ENCODE peak calls at places on chromosomes 12 and 14, in eight cellular contexts. One of them, this sample, is unnamed.
A peak's percentile ranks its signal among the peaks of the same experiment; 100 is the strongest.

GRCh38 chr12:2868986-2869385 is 8.0 kb downstream of the FOXM1 start:
- DNase-seq in HEK293T: no peak
- DNase-seq in stimulated activated CD8-positive, alpha-beta memory T cell treated with anti-CD3 and anti-CD28 coated beads, Interleukin-15, amount 100 ng/mL, for 24 hours: no peak
- DNase-seq in G401: no peak
- DNase-seq in OCI-LY7: no peak
- DNase-seq in amniotic epithelial cell: peak; percentile 15
- DNase-seq in upper lobe of left lung: no peak
- DNase-seq in EH: peak; percentile 48
- DNase-seq in this sample: no peak

GRCh38 chr12:6169107-6169440 is 31.1 kb upstream of the CD9 start:
- DNase-seq in upper lobe of left lung: no peak
- DNase-seq in amniotic epithelial cell: no peak
- DNase-seq in EH: no peak
- DNase-seq in OCI-LY7: no peak
- DNase-seq in stimulated activated CD8-positive, alpha-beta memory T cell treated with anti-CD3 and anti-CD28 coated beads, Interleukin-15, amount 100 ng/mL, for 24 hours: no peak
- DNase-seq in G401: no peak
- DNase-seq in HEK293T: no peak
- DNase-seq in this sample: no peak

GRCh38 chr14:67641902-67642749 is 22.4 kb downstream of the ARG2 start:
- DNase-seq in stimulated activated CD8-positive, alpha-beta memory T cell treated with anti-CD3 and anti-CD28 coated beads, Interleukin-15, amount 100 ng/mL, for 24 hours: no peak
- DNase-seq in OCI-LY7: no peak
- DNase-seq in G401: no peak
- DNase-seq in amniotic epithelial cell: no peak
- DNase-seq in HEK293T: no peak
- DNase-seq in upper lobe of left lung: no peak
- DNase-seq in EH: no peak
- DNase-seq in this sample: no peak

GRCh38 chr14:104035300-104035699 is 50.2 kb upstream of the ASPG start:
- DNase-seq in amniotic epithelial cell: peak; percentile 22
- DNase-seq in OCI-LY7: no peak
- DNase-seq in EH: no peak
- DNase-seq in HEK293T: no peak
- DNase-seq in stimulated activated CD8-positive, alpha-beta memory T cell treated with anti-CD3 and anti-CD28 coated beads, Interleukin-15, amount 100 ng/mL, for 24 hours: no peak
- DNase-seq in upper lobe of left lung: no peak
- DNase-seq in G401: no peak
- DNase-seq in this sample: no peak

GRCh38 chr14:24866067-24866466 is 183.9 kb downstream of the STXBP6 start:
- DNase-seq in G401: no peak
- DNase-seq in amniotic epithelial cell: no peak
- DNase-seq in stimulated activated CD8-positive, alpha-beta memory T cell treated with anti-CD3 and anti-CD28 coated beads, Interleukin-15, amount 100 ng/mL, for 24 hours: no peak
- DNase-seq in upper lobe of left lung: no peak
- DNase-seq in OCI-LY7: no peak
- DNase-seq in HEK293T: no peak
- DNase-seq in EH: no peak
- DNase-seq in this sample: no peak

GRCh38 chr12:5272061-5272820 is 159.7 kb upstream of the NTF3 start:
- DNase-seq in amniotic epithelial cell: no peak
- DNase-seq in upper lobe of left lung: no peak
- DNase-seq in stimulated activated CD8-positive, alpha-beta memory T cell treated with anti-CD3 and anti-CD28 coated beads, Interleukin-15, amount 100 ng/mL, for 24 hours: no peak
- DNase-seq in HEK293T: no peak
- DNase-seq in G401: no peak
- DNase-seq in EH: peak; percentile 24
- DNase-seq in OCI-LY7: no peak
- DNase-seq in this sample: no peak

GRCh38 chr12:120688527-120689071 is 1.6 kb downstream of the MLEC start:
- DNase-seq in HEK293T: no peak
- DNase-seq in EH: peak; percentile 56
- DNase-seq in stimulated activated CD8-positive, alpha-beta memory T cell treated with anti-CD3 and anti-CD28 coated beads, Interleukin-15, amount 100 ng/mL, for 24 hours: no peak
- DNase-seq in upper lobe of left lung: no peak
- DNase-seq in OCI-LY7: no peak
- DNase-seq in G401: no peak
- DNase-seq in amniotic epithelial cell: peak; percentile 47
- DNase-seq in this sample: peak; percentile 47

GRCh38 chr12:52380271-52380694 is 5.2 kb downstream of the KRT84 start:
- DNase-seq in HEK293T: peak; percentile 17
- DNase-seq in G401: peak; percentile 43
- DNase-seq in OCI-LY7: no peak
- DNase-seq in EH: peak; percentile 52
- DNase-seq in stimulated activated CD8-positive, alpha-beta memory T cell treated with anti-CD3 and anti-CD28 coated beads, Interleukin-15, amount 100 ng/mL, for 24 hours: no peak
- DNase-seq in upper lobe of left lung: peak; percentile 50
- DNase-seq in amniotic epithelial cell: peak; percentile 35
- DNase-seq in this sample: peak; percentile 50

GRCh38 chr12:25186038-25186787 is 8.7 kb downstream of the DNAI7 start:
- DNase-seq in EH: no peak
- DNase-seq in amniotic epithelial cell: no peak
- DNase-seq in upper lobe of left lung: no peak
- DNase-seq in G401: no peak
- DNase-seq in OCI-LY7: peak; percentile 10
- DNase-seq in stimulated activated CD8-positive, alpha-beta memory T cell treated with anti-CD3 and anti-CD28 coated beads, Interleukin-15, amount 100 ng/mL, for 24 hours: no peak
- DNase-seq in HEK293T: no peak
- DNase-seq in this sample: no peak

GRCh38 chr12:96241484-96242256 is 47.5 kb downstream of the ELK3 start:
- DNase-seq in G401: peak; percentile 67
- DNase-seq in HEK293T: no peak
- DNase-seq in upper lobe of left lung: peak; percentile 60
- DNase-seq in OCI-LY7: no peak
- DNase-seq in EH: peak; percentile 91
- DNase-seq in stimulated activated CD8-positive, alpha-beta memory T cell treated with anti-CD3 and anti-CD28 coated beads, Interleukin-15, amount 100 ng/mL, for 24 hours: peak; percentile 19
- DNase-seq in amniotic epithelial cell: peak; percentile 84
- DNase-seq in this sample: peak; percentile 62

GRCh38 chr14:99273025-99273723 is 1.2 kb upstream of the BCL11B start:
- DNase-seq in EH: peak; percentile 3
- DNase-seq in G401: no peak
- DNase-seq in upper lobe of left lung: no peak
- DNase-seq in HEK293T: no peak
- DNase-seq in stimulated activated CD8-positive, alpha-beta memory T cell treated with anti-CD3 and anti-CD28 coated beads, Interleukin-15, amount 100 ng/mL, for 24 hours: no peak
- DNase-seq in amniotic epithelial cell: no peak
- DNase-seq in OCI-LY7: no peak
- DNase-seq in this sample: peak; percentile 68

GRCh38 chr14:55913324-55914035 is 204.7 kb upstream of the PELI2 start:
- DNase-seq in HEK293T: no peak
- DNase-seq in upper lobe of left lung: no peak
- DNase-seq in EH: peak; percentile 70
- DNase-seq in amniotic epithelial cell: peak; percentile 12
- DNase-seq in G401: no peak
- DNase-seq in stimulated activated CD8-positive, alpha-beta memory T cell treated with anti-CD3 and anti-CD28 coated beads, Interleukin-15, amount 100 ng/mL, for 24 hours: no peak
- DNase-seq in OCI-LY7: no peak
- DNase-seq in this sample: no peak

GRCh38 chr14:72590577-72590976 is 303.3 kb downstream of the DPF3 start:
- DNase-seq in stimulated activated CD8-positive, alpha-beta memory T cell treated with anti-CD3 and anti-CD28 coated beads, Interleukin-15, amount 100 ng/mL, for 24 hours: no peak
- DNase-seq in upper lobe of left lung: no peak
- DNase-seq in amniotic epithelial cell: no peak
- DNase-seq in OCI-LY7: no peak
- DNase-seq in G401: no peak
- DNase-seq in HEK293T: no peak
- DNase-seq in EH: no peak
- DNase-seq in this sample: no peak

GRCh38 chr12:58347188-58347587 is 405.8 kb downstream of the ATP23 start:
- DNase-seq in stimulated activated CD8-positive, alpha-beta memory T cell treated with anti-CD3 and anti-CD28 coated beads, Interleukin-15, amount 100 ng/mL, for 24 hours: no peak
- DNase-seq in amniotic epithelial cell: no peak
- DNase-seq in OCI-LY7: no peak
- DNase-seq in upper lobe of left lung: no peak
- DNase-seq in HEK293T: no peak
- DNase-seq in G401: no peak
- DNase-seq in EH: no peak
- DNase-seq in this sample: no peak

GRCh38 chr12:109165599-109165998 is 49.2 kb downstream of the ACACB start:
- DNase-seq in EH: no peak
- DNase-seq in stimulated activated CD8-positive, alpha-beta memory T cell treated with anti-CD3 and anti-CD28 coated beads, Interleukin-15, amount 100 ng/mL, for 24 hours: no peak
- DNase-seq in HEK293T: no peak
- DNase-seq in G401: no peak
- DNase-seq in amniotic epithelial cell: peak; percentile 50
- DNase-seq in OCI-LY7: no peak
- DNase-seq in upper lobe of left lung: no peak
- DNase-seq in this sample: no peak

GRCh38 chr12:93957180-93957579 is 191.2 kb upstream of the PLXNC1 start:
- DNase-seq in amniotic epithelial cell: no peak
- DNase-seq in upper lobe of left lung: no peak
- DNase-seq in stimulated activated CD8-positive, alpha-beta memory T cell treated with anti-CD3 and anti-CD28 coated beads, Interleukin-15, amount 100 ng/mL, for 24 hours: no peak
- DNase-seq in G401: no peak
- DNase-seq in EH: no peak
- DNase-seq in HEK293T: no peak
- DNase-seq in OCI-LY7: no peak
- DNase-seq in this sample: no peak

GRCh38 chr14:33271216-33271615 is 332.5 kb downstream of the NPAS3 start:
- DNase-seq in OCI-LY7: no peak
- DNase-seq in G401: no peak
- DNase-seq in EH: no peak
- DNase-seq in stimulated activated CD8-positive, alpha-beta memory T cell treated with anti-CD3 and anti-CD28 coated beads, Interleukin-15, amount 100 ng/mL, for 24 hours: no peak
- DNase-seq in upper lobe of left lung: no peak
- DNase-seq in amniotic epithelial cell: peak; percentile 43
- DNase-seq in HEK293T: no peak
- DNase-seq in this sample: no peak